ENCODE peak calls at places on chromosomes 4 and X, in five cellular contexts. One of them, this sample, is unnamed.

GRCh38 chrX:100895365-100896075 is 21.4 kb upstream of the NOX1 start:
- DNase-seq in mesenchymal stem cell: peak
- DNase-seq in neuronal stem cell: peak
- DNase-seq in trophoblast cell: peak
- DNase-seq in H1: peak
- DNase-seq in this sample: peak

GRCh38 chr4:140691369-140691768 is 64.8 kb downstream of the TBC1D9 start:
- DNase-seq in neuronal stem cell: no peak
- DNase-seq in mesenchymal stem cell: peak
- DNase-seq in H1: no peak
- DNase-seq in trophoblast cell: no peak
- DNase-seq in this sample: no peak

GRCh38 chrX:40097101-40097491 is 662 bp downstream of the BCOR start:
- DNase-seq in neuronal stem cell: no peak
- DNase-seq in trophoblast cell: no peak
- DNase-seq in H1: no peak
- DNase-seq in mesenchymal stem cell: peak
- DNase-seq in this sample: no peak

GRCh38 chr4:183639291-183639690 is 19.7 kb downstream of the RWDD4 start:
- DNase-seq in mesenchymal stem cell: no peak
- DNase-seq in H1: no peak
- DNase-seq in neuronal stem cell: no peak
- DNase-seq in trophoblast cell: no peak
- DNase-seq in this sample: no peak

GRCh38 chr4:36785965-36786364 is 458.6 kb upstream of the NWD2 start:
- DNase-seq in mesenchymal stem cell: no peak
- DNase-seq in trophoblast cell: no peak
- DNase-seq in H1: no peak
- DNase-seq in neuronal stem cell: no peak
- DNase-seq in this sample: no peak

GRCh38 chr4:59973496-59973895 is 1226.6 kb upstream of the ADGRL3 start:
- DNase-seq in mesenchymal stem cell: no peak
- DNase-seq in H1: no peak
- DNase-seq in neuronal stem cell: no peak
- DNase-seq in trophoblast cell: no peak
- DNase-seq in this sample: no peak

GRCh38 chr4:40314951-40315350 is 20.2 kb upstream of the CHRNA9 start:
- DNase-seq in mesenchymal stem cell: no peak
- DNase-seq in H1: no peak
- DNase-seq in neuronal stem cell: no peak
- DNase-seq in trophoblast cell: peak
- DNase-seq in this sample: no peak

GRCh38 chrX:22952011-22952410 is 47.7 kb upstream of the DDX53 start:
- DNase-seq in H1: no peak
- DNase-seq in trophoblast cell: no peak
- DNase-seq in neuronal stem cell: no peak
- DNase-seq in mesenchymal stem cell: peak
- DNase-seq in this sample: no peak

GRCh38 chr4:9952415-9952950 is 68.8 kb downstream of the SLC2A9 start:
- DNase-seq in trophoblast cell: no peak
- DNase-seq in mesenchymal stem cell: no peak
- DNase-seq in H1: no peak
- DNase-seq in neuronal stem cell: no peak
- DNase-seq in this sample: peak

GRCh38 chr4:75169020-75169814 is 236.3 kb downstream of the PARM1 start:
- DNase-seq in H1: no peak
- DNase-seq in mesenchymal stem cell: no peak
- DNase-seq in neuronal stem cell: no peak
- DNase-seq in trophoblast cell: no peak
- DNase-seq in this sample: no peak

GRCh38 chr4:17636696-17637351 is 22.4 kb downstream of the MED28 start:
- DNase-seq in H1: peak
- DNase-seq in trophoblast cell: peak
- DNase-seq in mesenchymal stem cell: peak
- DNase-seq in neuronal stem cell: peak
- DNase-seq in this sample: peak

GRCh38 chr4:143097751-143098150 is 87.0 kb upstream of the USP38 start:
- DNase-seq in H1: no peak
- DNase-seq in mesenchymal stem cell: no peak
- DNase-seq in neuronal stem cell: no peak
- DNase-seq in trophoblast cell: no peak
- DNase-seq in this sample: no peak

GRCh38 chr4:143091862-143092261 is 92.9 kb upstream of the USP38 start:
- DNase-seq in trophoblast cell: no peak
- DNase-seq in mesenchymal stem cell: no peak
- DNase-seq in neuronal stem cell: no peak
- DNase-seq in H1: no peak
- DNase-seq in this sample: no peak

GRCh38 chr4:143089847-143090246 is 94.9 kb upstream of the USP38 start:
- DNase-seq in trophoblast cell: no peak
- DNase-seq in neuronal stem cell: no peak
- DNase-seq in H1: no peak
- DNase-seq in mesenchymal stem cell: no peak
- DNase-seq in this sample: no peak

GRCh38 chr4:143099693-143100092 is 85.0 kb upstream of the USP38 start:
- DNase-seq in mesenchymal stem cell: no peak
- DNase-seq in H1: no peak
- DNase-seq in neuronal stem cell: no peak
- DNase-seq in trophoblast cell: no peak
- DNase-seq in this sample: no peak

DNA sequence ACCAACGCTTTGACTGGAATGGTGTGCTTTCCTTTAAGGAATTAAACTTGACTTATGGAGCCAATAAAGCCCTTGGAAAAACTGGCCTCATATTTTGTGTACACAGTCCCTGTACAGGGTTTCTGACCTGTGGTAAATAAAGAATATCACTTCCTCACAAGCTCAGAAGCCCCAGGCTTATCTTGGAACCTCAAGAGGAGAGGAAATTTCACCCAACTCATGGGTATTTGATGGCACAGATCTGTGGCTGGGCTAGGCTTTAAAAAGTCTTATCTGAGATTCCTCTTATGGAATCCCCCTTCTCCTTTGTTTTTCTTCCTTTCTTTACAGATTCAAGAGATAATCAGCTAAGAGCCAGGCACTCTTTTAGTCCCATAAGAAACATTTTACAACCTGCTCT is 89.3 kb upstream of the USP38 start:
- DNase-seq in neuronal stem cell: no peak
- DNase-seq in H1: no peak
- DNase-seq in mesenchymal stem cell: no peak
- DNase-seq in trophoblast cell: no peak
- DNase-seq in this sample: no peak
- H2BK120ac ChIP-seq in neuronal stem cell: no peak
- H2BK120ac ChIP-seq in H1: no peak
- H2BK120ac ChIP-seq in mesenchymal stem cell: no peak
- H2BK120ac ChIP-seq in trophoblast cell: no peak
- H2BK120ac ChIP-seq in this sample: no peak

GRCh38 chr4:169765845-169766244 is 8.1 kb upstream of the HPF1 start:
- DNase-seq in neuronal stem cell: no peak
- DNase-seq in mesenchymal stem cell: no peak
- DNase-seq in trophoblast cell: peak
- DNase-seq in H1: peak
- DNase-seq in this sample: no peak

GRCh38 chr4:169770411-169770810 is 12.7 kb upstream of the HPF1 start:
- DNase-seq in H1: no peak
- DNase-seq in trophoblast cell: no peak
- DNase-seq in neuronal stem cell: no peak
- DNase-seq in mesenchymal stem cell: peak
- DNase-seq in this sample: no peak

GRCh38 chr4:169768385-169768784 is 10.6 kb upstream of the HPF1 start:
- DNase-seq in neuronal stem cell: no peak
- DNase-seq in H1: no peak
- DNase-seq in mesenchymal stem cell: no peak
- DNase-seq in trophoblast cell: no peak
- DNase-seq in this sample: no peak

DNA sequence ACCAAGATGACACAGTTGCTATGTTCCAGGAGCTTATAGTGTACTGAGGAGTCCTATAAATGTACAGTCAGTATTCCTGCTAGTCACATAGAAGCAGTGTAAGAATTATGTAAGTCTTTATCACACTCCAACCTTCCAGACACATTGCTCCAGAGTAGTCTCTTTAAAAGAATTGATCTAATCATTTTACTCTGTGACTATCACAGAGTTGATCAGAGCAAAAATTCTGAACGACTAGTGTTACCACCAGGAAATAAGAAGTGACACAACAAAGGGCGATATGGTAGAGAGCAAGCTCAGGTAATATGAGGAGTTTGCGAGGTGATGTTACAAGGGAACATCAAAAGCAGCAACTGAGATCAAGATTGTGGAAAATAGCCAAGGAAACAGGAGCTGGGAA is 9.0 kb upstream of the HPF1 start:
- DNase-seq in mesenchymal stem cell: no peak
- DNase-seq in neuronal stem cell: no peak
- DNase-seq in H1: no peak
- DNase-seq in trophoblast cell: peak
- DNase-seq in this sample: no peak
- H2BK12ac ChIP-seq in mesenchymal stem cell: no peak
- H2BK12ac ChIP-seq in neuronal stem cell: no peak
- H2BK12ac ChIP-seq in H1: no peak
- H2BK12ac ChIP-seq in trophoblast cell: no peak
- H2BK12ac ChIP-seq in this sample: no peak

GRCh38 chrX:68990948-68991347 is 162.1 kb downstream of the EFNB1 start:
- DNase-seq in trophoblast cell: no peak
- DNase-seq in neuronal stem cell: no peak
- DNase-seq in mesenchymal stem cell: no peak
- DNase-seq in H1: no peak
- DNase-seq in this sample: no peak

GRCh38 chrX:68991691-68992345 is 163.0 kb downstream of the EFNB1 start:
- DNase-seq in trophoblast cell: no peak
- DNase-seq in H1: no peak
- DNase-seq in mesenchymal stem cell: no peak
- DNase-seq in neuronal stem cell: no peak
- DNase-seq in this sample: peak

GRCh38 chrX:68988865-68989264 is 160.0 kb downstream of the EFNB1 start:
- DNase-seq in H1: no peak
- DNase-seq in trophoblast cell: no peak
- DNase-seq in mesenchymal stem cell: no peak
- DNase-seq in neuronal stem cell: no peak
- DNase-seq in this sample: no peak

GRCh38 chrX:68989456-68989855 is 160.6 kb downstream of the EFNB1 start:
- DNase-seq in H1: no peak
- DNase-seq in trophoblast cell: no peak
- DNase-seq in neuronal stem cell: no peak
- DNase-seq in mesenchymal stem cell: no peak
- DNase-seq in this sample: peak

DNA sequence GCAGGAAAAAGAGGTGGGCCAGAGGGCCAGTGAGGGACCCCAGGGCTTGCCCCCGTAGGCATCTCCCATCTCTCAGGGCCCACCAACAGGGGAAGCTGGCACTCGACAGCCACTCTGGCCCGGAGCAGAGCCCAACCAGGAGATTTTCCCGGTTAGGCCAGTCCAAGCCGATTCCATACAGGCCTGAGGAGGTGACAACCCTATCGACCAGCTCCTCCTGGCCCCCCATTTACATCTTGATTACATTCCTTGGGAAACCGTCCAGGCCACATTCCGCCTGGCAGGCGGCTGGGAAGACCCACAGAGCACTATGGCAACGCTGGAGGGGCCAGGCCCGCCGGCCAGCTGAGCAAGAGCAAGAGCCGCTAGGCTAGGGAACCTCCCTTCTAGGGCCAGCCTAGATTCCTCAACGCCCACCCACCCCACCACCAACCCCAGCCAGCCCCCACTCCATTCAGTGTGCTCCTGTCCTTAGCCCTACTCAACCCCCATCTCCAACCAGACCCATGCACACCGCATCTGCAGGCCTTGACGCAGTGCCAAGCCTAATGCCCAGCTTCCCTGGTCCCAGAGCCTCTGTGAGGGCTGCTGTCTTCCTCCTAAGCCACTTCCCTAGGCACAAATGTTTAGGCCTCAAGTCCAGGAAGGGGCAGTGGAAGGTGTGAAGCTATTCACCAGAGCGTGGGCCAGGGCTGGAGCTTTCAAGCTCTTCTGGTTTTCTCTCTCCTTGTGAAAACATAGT is 161.2 kb downstream of the EFNB1 start:
- DNase-seq in neuronal stem cell: peak
- DNase-seq in trophoblast cell: peak
- DNase-seq in H1: peak
- DNase-seq in mesenchymal stem cell: peak
- DNase-seq in this sample: peak
- H2BK120ac ChIP-seq in neuronal stem cell: peak
- H2BK120ac ChIP-seq in trophoblast cell: peak
- H2BK120ac ChIP-seq in H1: no peak
- H2BK120ac ChIP-seq in mesenchymal stem cell: peak
- H2BK120ac ChIP-seq in this sample: no peak

DNA sequence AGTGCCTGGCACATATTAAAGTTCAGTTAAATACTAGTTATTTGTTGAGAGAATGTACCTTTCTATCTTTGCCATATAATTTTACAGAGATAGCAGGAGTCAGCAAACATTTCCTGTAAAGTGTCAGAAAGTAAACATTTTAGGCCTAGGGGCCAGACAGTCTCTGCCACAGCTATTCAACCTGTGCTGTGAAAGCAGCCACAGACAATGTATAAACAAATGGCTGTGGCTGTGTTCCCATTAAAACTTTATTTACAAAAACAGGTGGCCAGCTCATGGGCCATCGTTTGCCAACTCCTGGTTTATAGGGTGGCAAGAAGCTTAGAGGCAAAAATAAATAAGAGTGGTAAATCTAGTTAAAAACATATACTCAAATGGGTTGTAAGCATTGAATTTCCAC is 34.0 kb upstream of the BRS3 start:
- DNase-seq in trophoblast cell: no peak
- DNase-seq in H1: no peak
- DNase-seq in mesenchymal stem cell: no peak
- DNase-seq in neuronal stem cell: no peak
- DNase-seq in this sample: no peak
- H2BK12ac ChIP-seq in trophoblast cell: no peak
- H2BK12ac ChIP-seq in H1: no peak
- H2BK12ac ChIP-seq in mesenchymal stem cell: no peak
- H2BK12ac ChIP-seq in neuronal stem cell: no peak
- H2BK12ac ChIP-seq in this sample: no peak

GRCh38 chr4:7861440-7861881 is 78.2 kb downstream of the AFAP1 start:
- DNase-seq in neuronal stem cell: peak
- DNase-seq in trophoblast cell: peak
- DNase-seq in H1: no peak
- DNase-seq in mesenchymal stem cell: peak
- DNase-seq in this sample: peak

GRCh38 chr4:7860600-7861158 is 79.0 kb downstream of the AFAP1 start:
- DNase-seq in neuronal stem cell: no peak
- DNase-seq in trophoblast cell: no peak
- DNase-seq in mesenchymal stem cell: no peak
- DNase-seq in H1: no peak
- DNase-seq in this sample: no peak

GRCh38 chr4:7864685-7865084 is 75.0 kb downstream of the AFAP1 start:
- DNase-seq in neuronal stem cell: no peak
- DNase-seq in trophoblast cell: no peak
- DNase-seq in mesenchymal stem cell: no peak
- DNase-seq in H1: no peak
- DNase-seq in this sample: no peak

GRCh38 chr4:7863911-7864681 is 75.6 kb downstream of the AFAP1 start:
- DNase-seq in H1: no peak
- DNase-seq in neuronal stem cell: no peak
- DNase-seq in mesenchymal stem cell: no peak
- DNase-seq in trophoblast cell: no peak
- DNase-seq in this sample: peak

GRCh38 chr4:7862561-7863200 is 77.0 kb downstream of the AFAP1 start:
- DNase-seq in mesenchymal stem cell: no peak
- DNase-seq in neuronal stem cell: peak
- DNase-seq in trophoblast cell: no peak
- DNase-seq in H1: no peak
- DNase-seq in this sample: no peak
- H2BK120ac ChIP-seq in mesenchymal stem cell: no peak
- H2BK120ac ChIP-seq in neuronal stem cell: no peak
- H2BK120ac ChIP-seq in trophoblast cell: no peak
- H2BK120ac ChIP-seq in H1: no peak
- H2BK120ac ChIP-seq in this sample: no peak

This sample was measured in H9.